ENCODE peak calls at places on chromosome 13, in ten cellular contexts. X is Peyer's patch, P is stomach, B is ovary, N is heart left ventricle, W is upper lobe of left lung, Q is A549, L is sigmoid colon, Y is transverse colon, D is body of pancreas. Z is an unnamed sample.

GRCh38 chr13:24050292-24050711 is 110.2 kb upstream of the SPATA13 start:
- DNase-seq in X (no peak), P (peak; percentile 70), B (peak; percentile 64), N (no peak), W (no peak), Q (no peak), L (peak; percentile 78), Y (no peak), D (peak; percentile 50), Z (peak; percentile 74)

GRCh38 chr13:62014299-62014698 is 598.6 kb upstream of the PCDH20 start:
- DNase-seq in X (no peak), P (no peak), B (no peak), N (no peak), W (no peak), Q (peak; percentile 17), L (no peak), Y (no peak), D (no peak), Z (no peak)

GRCh38 chr13:33353210-33353609 is 67.7 kb upstream of the STARD13 start:
- DNase-seq in X (peak; percentile 78), P (no peak), B (no peak), N (peak; percentile 67), W (no peak), Q (no peak), L (peak; percentile 78), Y (peak; percentile 47), D (peak; percentile 76), Z (peak; percentile 42)

GRCh38 chr13:107715496-107715895 is 499.8 kb downstream of the LIG4 start:
- DNase-seq in X (no peak), P (no peak), B (no peak), N (no peak), W (no peak), Q (no peak), L (no peak), Y (no peak), D (no peak), Z (no peak)

GRCh38 chr13:44191504-44192171 is 182.0 kb upstream of the SERP2 start:
- DNase-seq in X (peak; percentile 66), P (peak; percentile 43), B (no peak), N (no peak), W (no peak), Q (peak; percentile 71), L (no peak), Y (peak; percentile 42), D (peak; percentile 75), Z (peak; percentile 53)

GRCh38 chr13:31965361-31966066 is 66.1 kb upstream of the FRY start:
- DNase-seq in X (no peak), P (no peak), B (no peak), N (no peak), W (no peak), Q (no peak), L (no peak), Y (no peak), D (peak; percentile 46), Z (peak; percentile 40)

GRCh38 chr13:93173656-93174055 is 53.0 kb upstream of the GPC6 start:
- DNase-seq in X (no peak), P (no peak), B (no peak), N (no peak), W (no peak), Q (no peak), L (no peak), Y (no peak), D (no peak), Z (no peak)

GRCh38 chr13:49652691-49653305 is 24.5 kb downstream of the ARL11 start:
- DNase-seq in X (peak; percentile 69), P (peak; percentile 30), B (no peak), N (no peak), W (no peak), Q (peak; percentile 52), L (no peak), Y (peak; percentile 32), D (peak; percentile 38), Z (peak; percentile 17)

GRCh38 chr13:41019027-41019487 is at the start of gene ELF1:
- DNase-seq in X (peak; percentile 91), P (peak; percentile 59), B (no peak), N (no peak), W (no peak), Q (peak; percentile 84), L (no peak), Y (peak; percentile 76), D (peak; percentile 83), Z (peak; percentile 66)

GRCh38 chr13:74115138-74115537 is 19.1 kb downstream of the KLF12 start:
- DNase-seq in X (no peak), P (no peak), B (no peak), N (no peak), W (no peak), Q (no peak), L (no peak), Y (no peak), D (no peak), Z (no peak)

GRCh38 chr13:107650081-107650701 is 565.1 kb downstream of the LIG4 start:
- DNase-seq in X (peak; percentile 48), P (peak; percentile 53), B (peak; percentile 58), N (peak; percentile 63), W (peak; percentile 81), Q (peak; percentile 27), L (no peak), Y (peak; percentile 13), D (peak; percentile 35), Z (peak; percentile 48)

GRCh38 chr13:94079876-94080275 is 399.6 kb downstream of the DCT start:
- DNase-seq in X (no peak), P (no peak), B (no peak), N (no peak), W (no peak), Q (no peak), L (no peak), Y (no peak), D (no peak), Z (no peak)

GRCh38 chr13:27954406-27954851 is 14.7 kb downstream of the CDX2 start:
- DNase-seq in X (no peak), P (peak; percentile 49), B (peak; percentile 51), N (no peak), W (peak; percentile 88), Q (peak; percentile 68), L (no peak), Y (peak; percentile 53), D (peak; percentile 25), Z (peak; percentile 19)

GRCh38 chr13:49336655-49337054 is 88.9 kb downstream of the CDADC1 start:
- DNase-seq in X (no peak), P (no peak), B (no peak), N (no peak), W (no peak), Q (no peak), L (no peak), Y (no peak), D (no peak), Z (no peak)

GRCh38 chr13:21402586-21403307 is 56.4 kb downstream of the ZDHHC20 start:
- DNase-seq in X (no peak), P (no peak), B (no peak), N (no peak), W (no peak), Q (peak; percentile 14), L (no peak), Y (no peak), D (no peak), Z (no peak)

DNA sequence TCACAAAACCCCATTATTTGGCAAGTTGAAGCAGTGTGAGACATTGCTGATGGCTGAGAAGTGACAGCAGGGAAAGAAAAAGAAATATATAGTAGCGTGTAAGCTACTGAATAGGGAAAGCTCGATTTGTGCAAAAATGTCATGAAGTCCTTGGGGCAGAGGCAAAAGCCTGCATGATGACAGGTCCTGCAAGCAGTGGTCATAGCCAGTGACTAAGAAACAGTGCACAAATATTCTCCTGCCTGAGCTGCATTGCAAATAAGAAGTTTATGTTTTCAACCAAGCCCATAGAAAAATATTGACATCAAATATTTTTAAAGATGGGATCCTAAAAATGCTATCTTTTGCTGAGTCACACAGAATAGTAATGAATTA is 270.0 kb downstream of the SLITRK6 start:
- DNase-seq in X (no peak), P (no peak), B (no peak), N (no peak), W (no peak), Q (peak; percentile 22), L (no peak), Y (no peak), D (no peak), Z (no peak)
- H3K27ac ChIP-seq in X (no peak overlapping the region), P (no peak overlapping the region), B (no peak overlapping the region), N (no peak overlapping the region), W (no peak overlapping the region), Q (peak overlapping the region; percentile 55), L (no peak overlapping the region), Y (peak overlapping the region; percentile 2), D (no peak overlapping the region), Z (no peak overlapping the region)

GRCh38 chr13:79477968-79478367 is 3.0 kb upstream of the NDFIP2 start:
- DNase-seq in X (no peak), P (no peak), B (no peak), N (peak; percentile 58), W (no peak), Q (no peak), L (no peak), Y (no peak), D (no peak), Z (peak; percentile 4)
- TF ChIP-seq CTCF in X (no peak), P (no peak), B (no peak), N (peak; percentile 7), W (no peak), Q (no peak), L (no peak), Y (no peak), D (peak; percentile 14), Z (no peak)

DNA sequence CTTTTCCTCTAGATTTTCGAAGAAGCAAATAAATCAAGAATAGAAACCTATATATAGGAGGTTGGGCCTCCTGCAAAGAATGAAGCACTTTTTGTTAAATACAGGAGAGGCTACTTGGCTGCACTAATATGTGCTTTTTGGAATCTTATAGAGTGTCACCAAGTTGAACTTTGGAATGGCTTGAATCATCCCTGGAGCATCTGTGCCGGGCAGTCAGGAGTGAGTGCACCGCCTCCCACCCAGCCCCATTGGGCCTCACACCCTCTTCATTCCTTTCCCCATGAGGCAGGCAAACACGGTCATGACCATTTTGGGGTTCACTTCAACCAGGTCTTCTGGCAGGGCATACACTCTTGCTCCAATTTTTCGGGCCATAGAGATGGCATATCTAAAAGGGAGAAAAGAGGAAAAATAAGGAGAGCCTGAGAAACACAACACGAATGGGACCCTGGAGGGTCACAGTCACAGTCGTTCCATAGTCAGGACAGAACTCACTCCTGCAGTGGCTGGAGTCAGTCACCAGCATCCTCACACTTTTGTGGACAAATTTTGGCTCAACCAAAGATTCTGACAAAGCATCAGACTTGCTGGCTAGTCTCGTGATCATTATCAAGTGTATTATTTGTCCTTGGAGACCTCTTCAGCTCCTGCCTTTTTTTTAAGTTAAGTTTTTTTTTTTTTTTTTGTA is 22.6 kb upstream of the CPB2 start:
- DNase-seq in X (no peak), P (no peak), B (no peak), N (no peak), W (no peak), Q (no peak), L (no peak), Y (no peak), D (no peak), Z (no peak)
- TF ChIP-seq POLR2A in X (no peak), P (no peak), B (no peak), N (no peak), W (no peak), Q (no peak), L (no peak), Y (no peak), D (no peak), Z (no peak)

GRCh38 chr13:96218475-96218874 is 128.6 kb downstream of the HS6ST3 start:
- DNase-seq in X (no peak), P (no peak), B (no peak), N (no peak), W (no peak), Q (no peak), L (no peak), Y (no peak), D (no peak), Z (no peak)

GRCh38 chr13:96214804-96215445 is 125.0 kb downstream of the HS6ST3 start:
- DNase-seq in X (no peak), P (no peak), B (no peak), N (no peak), W (no peak), Q (peak; percentile 11), L (no peak), Y (no peak), D (peak; percentile 28), Z (no peak)

GRCh38 chr13:96216543-96216942 is 126.6 kb downstream of the HS6ST3 start:
- DNase-seq in X (no peak), P (no peak), B (no peak), N (no peak), W (no peak), Q (no peak), L (no peak), Y (no peak), D (no peak), Z (no peak)
- H3K27ac ChIP-seq in X (no peak overlapping the region), P (no peak overlapping the region), B (no peak overlapping the region), N (no peak overlapping the region), W (no peak overlapping the region), Q (no peak overlapping the region), L (no peak overlapping the region), Y (no peak overlapping the region), D (no peak overlapping the region), Z (no peak overlapping the region)

Z was measured in thyroid gland.